ENCODE peak calls at places on chromosomes 16 and 17, in five cellular contexts. G, H, V, L and F are unnamed samples. For H3K9me3, the result is how much of the 10 kb centered on the place peaks cover.

GRCh38 chr16:75459691-75460090 is 4.8 kb downstream of the TMEM170A start:
- DNase-seq in G (no peak), V (no peak), L (no peak), H (no peak), F (no peak)

GRCh38 chr17:37327341-37328090 is 48.3 kb upstream of the C17orf78 start:
- DNase-seq in L (no peak), H (peak), G (no peak), V (no peak), F (no peak)

GRCh38 chr17:48610282-48611211 is at the start of gene HOXB7:
- DNase-seq in G (peak), L (peak), H (no peak), V (peak), F (no peak)

GRCh38 chr17:46072998-46073397 is 73.9 kb downstream of the STH start:
- DNase-seq in L (no peak), H (peak), G (no peak), V (no peak), F (no peak)

GRCh38 chr16:27237229-27238015 is 31.1 kb downstream of the NSMCE1 start:
- DNase-seq in V (peak), L (peak), H (no peak), G (peak), F (peak)

GRCh38 chr16:53703590-53704444 is at the start of the genes FTO and RPGRIP1L:
- DNase-seq in G (peak), H (peak), L (peak), V (peak), F (peak)

GRCh38 chr16:81885976-81886586 is 107.0 kb downstream of the PLCG2 start:
- DNase-seq in H (peak), V (no peak), G (peak), L (no peak), F (no peak)

GRCh38 chr16:4694664-4695451 is 1.5 kb downstream of the NUDT16L1 start:
- DNase-seq in V (no peak), H (no peak), G (no peak), L (peak), F (no peak)

GRCh38 chr17:40124279-40125141 is 2.7 kb downstream of the MSL1 start:
- DNase-seq in V (no peak), G (no peak), L (no peak), H (peak), F (no peak)

GRCh38 chr17:74325743-74326379 is at the start of gene KIF19:
- DNase-seq in L (peak), H (no peak), V (no peak), G (peak), F (peak)

GRCh38 chr17:7233701-7234099 is 617 bp downstream of the DVL2 start:
- DNase-seq in L (no peak), G (no peak), H (no peak), V (no peak), F (no peak)

GRCh38 chr17:48678141-48678971 is 44.0 kb downstream of the PRAC1 start:
- DNase-seq in H (peak), L (peak), G (peak), V (peak), F (peak)

GRCh38 chr17:29243792-29244191 is 2.9 kb upstream of the CRYBA1 start:
- DNase-seq in G (no peak), L (no peak), V (no peak), H (peak), F (no peak)

GRCh38 chr17:80474933-80475915 is 1.2 kb downstream of the NPTX1 start:
- DNase-seq in L (no peak), G (no peak), H (peak), V (no peak), F (no peak)

GRCh38 chr17:65345261-65346060 is 208.3 kb downstream of the RGS9 start:
- DNase-seq in V (no peak), H (no peak), L (no peak), G (peak), F (no peak)

GRCh38 chr17:67491009-67491677 is 114.1 kb downstream of the PITPNC1 start:
- DNase-seq in H (peak), V (peak), G (no peak), L (peak), F (no peak)

GRCh38 chr17:8420041-8420934 is 15.4 kb upstream of the NDEL1 start:
- DNase-seq in H (no peak), V (peak), L (peak), G (no peak), F (no peak)

GRCh38 chr17:54968954-54969400 is 412 bp downstream of the STXBP4 start:
- DNase-seq in L (no peak), H (peak), G (peak), V (peak), F (no peak)

GRCh38 chr17:80939151-80940145 is 52.2 kb upstream of the CHMP6 start:
- DNase-seq in H (no peak), L (no peak), V (peak), G (no peak), F (no peak)

GRCh38 chr17:39769974-39770587 is 32.3 kb downstream of the GRB7 start:
- DNase-seq in G (peak), H (no peak), V (no peak), L (no peak), F (no peak)

GRCh38 chr17:32553168-32553567 is 66.4 kb downstream of the CDK5R1 start:
- DNase-seq in G (no peak), H (no peak), L (no peak), V (no peak), F (no peak)

GRCh38 chr17:494601-495195 is 142.1 kb upstream of the RPH3AL start:
- DNase-seq in V (no peak), G (peak), H (no peak), L (no peak), F (no peak)

GRCh38 chr16:23373436-23374219 is 71.5 kb downstream of the SCNN1B start:
- DNase-seq in L (no peak), H (no peak), G (no peak), V (no peak), F (no peak)

GRCh38 chr16:31107465-31107867 is 720 bp upstream of the BCKDK start:
- DNase-seq in V (no peak), H (no peak), L (no peak), G (no peak), F (no peak)

GRCh38 chr16:56589141-56590039 is at the start of gene MT3:
- DNase-seq in V (no peak), H (peak), L (no peak), G (peak), F (no peak)

GRCh38 chr16:9159839-9160550 is 68.6 kb downstream of the HAPSTR1 start:
- DNase-seq in V (peak), H (peak), L (peak), G (no peak), F (no peak)

GRCh38 chr16:53043986-53044571 is 8.6 kb downstream of the CHD9NB start:
- DNase-seq in G (no peak), H (no peak), L (no peak), V (no peak), F (no peak)

GRCh38 chr17:81470944-81471803 is 41.4 kb downstream of the ACTG1 start:
- DNase-seq in H (peak), V (no peak), L (no peak), G (no peak), F (no peak)

GRCh38 chr17:76789235-76789788 is 51.4 kb downstream of the MFSD11 start:
- DNase-seq in V (no peak), H (no peak), G (no peak), L (peak), F (no peak)

GRCh38 chr17:48841395-48841831 is 10.6 kb downstream of the CALCOCO2 start:
- DNase-seq in L (no peak), V (no peak), G (no peak), H (peak), F (no peak)

GRCh38 chr17:49610883-49611584 is 35.4 kb downstream of the NXPH3 start:
- DNase-seq in H (peak), L (no peak), G (no peak), V (no peak), F (no peak)

GRCh38 chr16:67528870-67529638 is 425 bp downstream of the RIPOR1 start:
- DNase-seq in V (no peak), L (peak), H (peak), G (no peak), F (peak)

GRCh38 chr17:81593105-81593871 is 41.1 kb upstream of the FAAP100 start:
- DNase-seq in L (no peak), V (no peak), H (no peak), G (no peak), F (no peak)

GRCh38 chr16:24736758-24737157 is 7.3 kb downstream of the TNRC6A start:
- DNase-seq in V (no peak), L (no peak), G (no peak), H (peak), F (no peak)

GRCh38 chr17:79420318-79421243 is 190.3 kb downstream of the RBFOX3 start:
- DNase-seq in H (peak), G (no peak), L (no peak), V (no peak), F (no peak)

GRCh38 chr17:75087558-75088453 is at the start of gene SLC16A5:
- DNase-seq in V (peak), L (peak), G (peak), H (peak), F (no peak)

GRCh38 chr17:27153005-27153404 is 140.9 kb upstream of the WSB1 start:
- DNase-seq in G (no peak), L (no peak), V (no peak), H (no peak), F (no peak)
- H3K9me3 ChIP-seq in G (under half), L (under half), V (under half), H (under half), F (under half)

GRCh38 chr17:83182620-83183063 is 103.2 kb downstream of the METRNL start:
- DNase-seq in V (peak), G (no peak), H (no peak), L (peak), F (no peak)
- H3K9me3 ChIP-seq in V (under half), G (under half), H (under half), L (under half), F (under half)

GRCh38 chr17:51056813-51057510 is 63.7 kb downstream of the SPAG9 start:
- DNase-seq in G (no peak), L (no peak), H (peak), V (no peak), F (no peak)

GRCh38 chr17:51059781-51060180 is 60.9 kb downstream of the SPAG9 start:
- DNase-seq in V (no peak), H (no peak), L (no peak), G (no peak), F (no peak)

GRCh38 chr17:51054748-51055147 is 65.9 kb downstream of the SPAG9 start:
- DNase-seq in G (no peak), L (no peak), V (no peak), H (no peak), F (no peak)

GRCh38 chr17:51060396-51060795 is 60.3 kb downstream of the SPAG9 start:
- DNase-seq in G (no peak), H (no peak), V (no peak), L (no peak), F (no peak)

DNA sequence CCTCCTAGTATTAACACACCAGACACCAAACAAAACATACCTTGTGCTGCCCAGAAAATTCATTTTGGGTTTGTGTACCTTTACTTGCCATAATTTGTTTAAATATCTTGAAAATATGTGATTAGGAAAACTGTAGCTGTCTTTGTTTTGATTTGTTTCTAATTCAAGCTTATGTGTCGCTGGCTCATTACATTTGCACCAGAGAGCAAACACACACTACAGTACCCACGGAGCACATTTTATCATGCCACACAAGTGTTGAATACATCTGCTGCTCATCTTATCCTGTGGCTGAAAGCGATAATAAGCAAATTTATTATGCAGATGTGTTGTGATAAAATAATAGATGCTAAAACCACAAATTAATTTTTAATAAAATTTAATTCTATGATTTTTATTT is 63.1 kb downstream of the SPAG9 start:
- DNase-seq in V (no peak), L (no peak), H (no peak), G (no peak), F (no peak)
- H3K9me3 ChIP-seq in V (under half), L (under half), H (under half), G (under half), F (under half)

DNA sequence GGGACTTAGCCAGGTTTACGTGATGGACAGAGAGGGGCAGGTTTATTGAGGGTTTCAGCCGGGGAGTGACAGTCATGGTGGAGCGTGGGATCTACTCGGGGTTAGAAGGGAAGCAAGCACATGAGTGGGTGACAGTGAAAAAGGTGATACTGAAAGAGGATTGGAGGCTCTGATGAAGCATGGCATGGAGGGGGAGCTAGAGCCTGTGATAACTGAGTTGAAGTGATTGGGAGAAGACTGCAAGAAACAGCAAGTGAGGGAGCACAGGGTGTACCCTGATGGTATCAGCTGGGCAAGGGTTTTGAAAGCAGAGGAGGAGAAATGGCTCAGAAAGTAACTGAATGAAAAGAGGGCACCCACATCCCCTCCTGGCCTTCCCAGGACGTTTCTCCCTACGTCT is 6.7 kb upstream of the KSR1 start:
- DNase-seq in V (no peak), G (no peak), L (no peak), H (no peak), F (no peak)
- H3K9me3 ChIP-seq in V (under half), G (under half), L (under half), H (under half), F (under half)

GRCh38 chr17:3921853-3922319 is 5.6 kb upstream of the P2RX1 start:
- DNase-seq in L (no peak), G (no peak), H (no peak), V (no peak), F (no peak)
- H3K9me3 ChIP-seq in L (under half), G (under half), H (under half), V (under half), F (under half)

GRCh38 chr16:51876934-51877333 is 670.0 kb downstream of the TOX3 start:
- DNase-seq in G (no peak), H (no peak), L (no peak), V (no peak), F (no peak)
- H3K9me3 ChIP-seq in G (under half), H (under half), L (under half), V (under half), F (under half)

GRCh38 chr16:87533061-87533460 is 40.2 kb upstream of the ZCCHC14 start:
- DNase-seq in G (no peak), L (no peak), H (no peak), V (no peak), F (no peak)
- H3K9me3 ChIP-seq in G (under half), L (under half), H (under half), V (under half), F (under half)

DNA sequence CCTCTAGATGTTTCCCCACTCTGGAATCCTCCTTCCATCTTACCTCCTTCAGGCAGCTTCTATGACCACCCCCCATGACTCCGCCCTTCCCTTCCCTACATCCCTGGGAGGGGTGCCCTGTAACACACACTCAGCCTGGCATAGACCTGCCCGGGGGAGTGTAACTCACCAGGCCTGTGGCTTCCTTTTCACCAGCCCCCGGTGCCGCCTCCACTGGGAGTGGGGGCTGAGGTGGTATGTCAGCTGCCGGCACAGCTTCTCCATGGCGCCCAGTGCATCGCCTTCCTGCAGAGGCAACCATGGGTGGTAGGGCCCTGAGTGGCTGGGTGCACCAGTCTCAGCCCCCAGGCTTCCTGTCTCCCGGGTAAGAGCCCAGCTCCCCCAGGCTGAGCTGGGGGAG is 32.3 kb downstream of the TRPV2 start:
- DNase-seq in L (no peak), G (no peak), V (no peak), H (no peak), F (no peak)
- H3K9me3 ChIP-seq in L (under half), G (under half), V (under half), H (under half), F (under half)

GRCh38 chr17:35607239-35607817 is 20.2 kb downstream of the AP2B1 start:
- DNase-seq in H (no peak), V (no peak), L (no peak), G (no peak), F (no peak)
- H3K9me3 ChIP-seq in H (under half), V (under half), L (under half), G (under half), F (under half)

GRCh38 chr16:35296962-35297653 is 1837.7 kb downstream of the TP53TG3F start:
- DNase-seq in L (no peak), G (no peak), H (no peak), V (no peak), F (no peak)
- H3K9me3 ChIP-seq in L (under half), G (under half), H (under half), V (under half), F (under half)